ENCODE peak calls at places on chromosome 19, in nine cellular contexts. E is GM12878; B is activated CD8-positive, alpha-beta memory T cell treated with anti-CD3 and anti-CD28 coated beads for 1 hour; I is effector CD4-positive, alpha-beta T cell; F is hepatocyte; C is smooth muscle cell of the brain vasculature; Z is lung microvascular endothelial cell; T is T-cell; R is GM03348. L is an unnamed sample.

GRCh38 chr19:51207747-51208146 is 17.1 kb upstream of the CD33 start:
- DNase-seq in E (no peak), T (no peak), C (no peak), R (no peak), B (no peak), Z (no peak), I (no peak), F (no peak), L (no peak)

GRCh38 chr19:9917322-9917721 is 19.0 kb downstream of the OLFM2 start:
- DNase-seq in Z (peak), C (no peak), F (peak), E (no peak), T (no peak), B (no peak), R (peak), I (no peak), L (no peak)

GRCh38 chr19:17579523-17580244 is 24.2 kb downstream of the COLGALT1 start:
- DNase-seq in T (no peak), E (no peak), C (no peak), B (no peak), R (peak), F (peak), Z (peak), I (no peak), L (no peak)

GRCh38 chr19:51311388-51312257 is at the start of gene IGLON5:
- DNase-seq in I (no peak), R (no peak), Z (no peak), F (peak), T (no peak), E (no peak), C (no peak), B (no peak), L (no peak)

GRCh38 chr19:12769689-12770088 is 5.7 kb downstream of the HOOK2 start:
- DNase-seq in E (no peak), I (peak), Z (no peak), R (no peak), F (peak), C (no peak), T (no peak), B (no peak), L (peak)

GRCh38 chr19:49205114-49205513 is 47.5 kb downstream of the TRPM4 start:
- DNase-seq in T (no peak), F (no peak), I (no peak), Z (no peak), C (no peak), B (no peak), E (no peak), R (no peak), L (no peak)

GRCh38 chr19:2542341-2543069 is 66.6 kb downstream of the GADD45B start:
- DNase-seq in R (no peak), Z (peak), F (no peak), E (no peak), T (no peak), B (no peak), I (no peak), C (peak), L (no peak)

GRCh38 chr19:46824887-46825730 is 25.5 kb downstream of the AP2S1 start:
- DNase-seq in C (no peak), T (no peak), E (no peak), R (no peak), Z (peak), I (no peak), B (no peak), F (no peak), L (no peak)